ENCODE peak calls at places on chromosomes 6 and 20, in eight cellular contexts. One of them, this sample, is unnamed.

GRCh38 chr6:93964296-93964695 is 544.9 kb upstream of the EPHA7 start:
- DNase-seq in T47D: no peak
- DNase-seq in iris pigment epithelial cell: no peak
- DNase-seq in fibroblast of gingiva: no peak
- DNase-seq in stimulated activated CD4-positive, alpha-beta T cell treated with anti-CD3 and anti-CD28 coated beads, Interleukin-12 subunit alpha, Interleukin-12 subunit beta, amount 100 ng/mL, for 48 hours: no peak
- DNase-seq in AG08395: no peak
- DNase-seq in endothelial cell: no peak
- DNase-seq in upper lobe of right lung: no peak
- DNase-seq in this sample: peak

GRCh38 chr20:48273843-48274242 is 488.6 kb upstream of the SULF2 start:
- DNase-seq in AG08395: no peak
- DNase-seq in stimulated activated CD4-positive, alpha-beta T cell treated with anti-CD3 and anti-CD28 coated beads, Interleukin-12 subunit alpha, Interleukin-12 subunit beta, amount 100 ng/mL, for 48 hours: no peak
- DNase-seq in fibroblast of gingiva: no peak
- DNase-seq in T47D: no peak
- DNase-seq in iris pigment epithelial cell: no peak
- DNase-seq in upper lobe of right lung: no peak
- DNase-seq in endothelial cell: no peak
- DNase-seq in this sample: no peak

GRCh38 chr6:110654096-110654820 is 161.0 kb downstream of the CDK19 start:
- DNase-seq in fibroblast of gingiva: peak
- DNase-seq in upper lobe of right lung: no peak
- DNase-seq in T47D: no peak
- DNase-seq in AG08395: no peak
- DNase-seq in stimulated activated CD4-positive, alpha-beta T cell treated with anti-CD3 and anti-CD28 coated beads, Interleukin-12 subunit alpha, Interleukin-12 subunit beta, amount 100 ng/mL, for 48 hours: no peak
- DNase-seq in iris pigment epithelial cell: no peak
- DNase-seq in endothelial cell: no peak
- DNase-seq in this sample: peak

GRCh38 chr6:34146801-34147592 is 1.1 kb upstream of the GRM4 start:
- DNase-seq in stimulated activated CD4-positive, alpha-beta T cell treated with anti-CD3 and anti-CD28 coated beads, Interleukin-12 subunit alpha, Interleukin-12 subunit beta, amount 100 ng/mL, for 48 hours: no peak
- DNase-seq in endothelial cell: no peak
- DNase-seq in T47D: peak
- DNase-seq in upper lobe of right lung: peak
- DNase-seq in iris pigment epithelial cell: peak
- DNase-seq in fibroblast of gingiva: no peak
- DNase-seq in AG08395: peak
- DNase-seq in this sample: peak

GRCh38 chr20:63085087-63085861 is 78.5 kb upstream of the BHLHE23 start:
- DNase-seq in T47D: no peak
- DNase-seq in endothelial cell: no peak
- DNase-seq in fibroblast of gingiva: no peak
- DNase-seq in upper lobe of right lung: peak
- DNase-seq in AG08395: no peak
- DNase-seq in iris pigment epithelial cell: no peak
- DNase-seq in stimulated activated CD4-positive, alpha-beta T cell treated with anti-CD3 and anti-CD28 coated beads, Interleukin-12 subunit alpha, Interleukin-12 subunit beta, amount 100 ng/mL, for 48 hours: no peak
- DNase-seq in this sample: no peak

GRCh38 chr20:25207960-25208534 is 12.5 kb downstream of the ENTPD6 start:
- DNase-seq in fibroblast of gingiva: no peak
- DNase-seq in T47D: no peak
- DNase-seq in stimulated activated CD4-positive, alpha-beta T cell treated with anti-CD3 and anti-CD28 coated beads, Interleukin-12 subunit alpha, Interleukin-12 subunit beta, amount 100 ng/mL, for 48 hours: no peak
- DNase-seq in AG08395: no peak
- DNase-seq in endothelial cell: no peak
- DNase-seq in iris pigment epithelial cell: peak
- DNase-seq in upper lobe of right lung: no peak
- DNase-seq in this sample: no peak

GRCh38 chr6:21847712-21848111 is 254.2 kb downstream of the SOX4 start:
- DNase-seq in endothelial cell: no peak
- DNase-seq in iris pigment epithelial cell: no peak
- DNase-seq in fibroblast of gingiva: no peak
- DNase-seq in stimulated activated CD4-positive, alpha-beta T cell treated with anti-CD3 and anti-CD28 coated beads, Interleukin-12 subunit alpha, Interleukin-12 subunit beta, amount 100 ng/mL, for 48 hours: no peak
- DNase-seq in AG08395: no peak
- DNase-seq in T47D: no peak
- DNase-seq in upper lobe of right lung: no peak
- DNase-seq in this sample: no peak

GRCh38 chr6:140001851-140002301 is 627.4 kb upstream of the CITED2 start:
- DNase-seq in T47D: no peak
- DNase-seq in AG08395: peak
- DNase-seq in fibroblast of gingiva: peak
- DNase-seq in upper lobe of right lung: no peak
- DNase-seq in iris pigment epithelial cell: peak
- DNase-seq in endothelial cell: no peak
- DNase-seq in stimulated activated CD4-positive, alpha-beta T cell treated with anti-CD3 and anti-CD28 coated beads, Interleukin-12 subunit alpha, Interleukin-12 subunit beta, amount 100 ng/mL, for 48 hours: no peak
- DNase-seq in this sample: no peak

GRCh38 chr20:15851576-15852075 is 721.6 kb downstream of the KIF16B start:
- DNase-seq in upper lobe of right lung: no peak
- DNase-seq in iris pigment epithelial cell: no peak
- DNase-seq in AG08395: no peak
- DNase-seq in fibroblast of gingiva: no peak
- DNase-seq in stimulated activated CD4-positive, alpha-beta T cell treated with anti-CD3 and anti-CD28 coated beads, Interleukin-12 subunit alpha, Interleukin-12 subunit beta, amount 100 ng/mL, for 48 hours: no peak
- DNase-seq in endothelial cell: no peak
- DNase-seq in T47D: no peak
- DNase-seq in this sample: no peak

GRCh38 chr20:33020278-33021161 is 10.9 kb upstream of the BPIFB6 start:
- DNase-seq in T47D: no peak
- DNase-seq in AG08395: no peak
- DNase-seq in fibroblast of gingiva: no peak
- DNase-seq in stimulated activated CD4-positive, alpha-beta T cell treated with anti-CD3 and anti-CD28 coated beads, Interleukin-12 subunit alpha, Interleukin-12 subunit beta, amount 100 ng/mL, for 48 hours: no peak
- DNase-seq in upper lobe of right lung: no peak
- DNase-seq in iris pigment epithelial cell: no peak
- DNase-seq in endothelial cell: no peak
- DNase-seq in this sample: no peak

GRCh38 chr6:155287762-155288161 is 23.9 kb downstream of the CLDN20 start:
- DNase-seq in endothelial cell: no peak
- DNase-seq in AG08395: no peak
- DNase-seq in fibroblast of gingiva: no peak
- DNase-seq in T47D: no peak
- DNase-seq in upper lobe of right lung: no peak
- DNase-seq in stimulated activated CD4-positive, alpha-beta T cell treated with anti-CD3 and anti-CD28 coated beads, Interleukin-12 subunit alpha, Interleukin-12 subunit beta, amount 100 ng/mL, for 48 hours: no peak
- DNase-seq in iris pigment epithelial cell: no peak
- DNase-seq in this sample: no peak

GRCh38 chr20:4905195-4905594 is 96.1 kb downstream of the SLC23A2 start:
- DNase-seq in iris pigment epithelial cell: no peak
- DNase-seq in upper lobe of right lung: no peak
- DNase-seq in fibroblast of gingiva: no peak
- DNase-seq in T47D: no peak
- DNase-seq in stimulated activated CD4-positive, alpha-beta T cell treated with anti-CD3 and anti-CD28 coated beads, Interleukin-12 subunit alpha, Interleukin-12 subunit beta, amount 100 ng/mL, for 48 hours: no peak
- DNase-seq in endothelial cell: no peak
- DNase-seq in AG08395: no peak
- DNase-seq in this sample: no peak

GRCh38 chr20:49344975-49345374 is 67.1 kb upstream of the ZNFX1 start:
- DNase-seq in AG08395: peak
- DNase-seq in T47D: no peak
- DNase-seq in fibroblast of gingiva: peak
- DNase-seq in iris pigment epithelial cell: peak
- DNase-seq in upper lobe of right lung: no peak
- DNase-seq in endothelial cell: no peak
- DNase-seq in stimulated activated CD4-positive, alpha-beta T cell treated with anti-CD3 and anti-CD28 coated beads, Interleukin-12 subunit alpha, Interleukin-12 subunit beta, amount 100 ng/mL, for 48 hours: no peak
- DNase-seq in this sample: no peak

GRCh38 chr20:57386762-57387161 is 4.4 kb upstream of the RBM38 start:
- DNase-seq in T47D: no peak
- DNase-seq in fibroblast of gingiva: no peak
- DNase-seq in iris pigment epithelial cell: no peak
- DNase-seq in stimulated activated CD4-positive, alpha-beta T cell treated with anti-CD3 and anti-CD28 coated beads, Interleukin-12 subunit alpha, Interleukin-12 subunit beta, amount 100 ng/mL, for 48 hours: no peak
- DNase-seq in AG08395: no peak
- DNase-seq in endothelial cell: no peak
- DNase-seq in upper lobe of right lung: no peak
- DNase-seq in this sample: no peak

GRCh38 chr6:110629153-110629552 is 152.7 kb upstream of the SLC22A16 start:
- DNase-seq in stimulated activated CD4-positive, alpha-beta T cell treated with anti-CD3 and anti-CD28 coated beads, Interleukin-12 subunit alpha, Interleukin-12 subunit beta, amount 100 ng/mL, for 48 hours: no peak
- DNase-seq in iris pigment epithelial cell: no peak
- DNase-seq in upper lobe of right lung: no peak
- DNase-seq in endothelial cell: no peak
- DNase-seq in T47D: no peak
- DNase-seq in fibroblast of gingiva: no peak
- DNase-seq in AG08395: no peak
- DNase-seq in this sample: no peak

GRCh38 chr6:159056941-159057340 is 12.2 kb upstream of the TAGAP start:
- DNase-seq in upper lobe of right lung: no peak
- DNase-seq in endothelial cell: no peak
- DNase-seq in AG08395: no peak
- DNase-seq in T47D: no peak
- DNase-seq in stimulated activated CD4-positive, alpha-beta T cell treated with anti-CD3 and anti-CD28 coated beads, Interleukin-12 subunit alpha, Interleukin-12 subunit beta, amount 100 ng/mL, for 48 hours: no peak
- DNase-seq in iris pigment epithelial cell: no peak
- DNase-seq in fibroblast of gingiva: no peak
- DNase-seq in this sample: no peak

GRCh38 chr20:46631212-46631869 is 19.9 kb downstream of the SLC13A3 start:
- DNase-seq in endothelial cell: no peak
- DNase-seq in upper lobe of right lung: peak
- DNase-seq in iris pigment epithelial cell: peak
- DNase-seq in stimulated activated CD4-positive, alpha-beta T cell treated with anti-CD3 and anti-CD28 coated beads, Interleukin-12 subunit alpha, Interleukin-12 subunit beta, amount 100 ng/mL, for 48 hours: no peak
- DNase-seq in fibroblast of gingiva: peak
- DNase-seq in AG08395: no peak
- DNase-seq in T47D: no peak
- DNase-seq in this sample: no peak

GRCh38 chr6:34412643-34413214 is 13.1 kb downstream of the RPS10 start:
- DNase-seq in fibroblast of gingiva: no peak
- DNase-seq in AG08395: no peak
- DNase-seq in stimulated activated CD4-positive, alpha-beta T cell treated with anti-CD3 and anti-CD28 coated beads, Interleukin-12 subunit alpha, Interleukin-12 subunit beta, amount 100 ng/mL, for 48 hours: no peak
- DNase-seq in iris pigment epithelial cell: peak
- DNase-seq in T47D: no peak
- DNase-seq in upper lobe of right lung: no peak
- DNase-seq in endothelial cell: no peak
- DNase-seq in this sample: no peak

GRCh38 chr6:165106261-165106660 is 203.1 kb downstream of the C6orf118 start:
- DNase-seq in iris pigment epithelial cell: no peak
- DNase-seq in T47D: no peak
- DNase-seq in fibroblast of gingiva: no peak
- DNase-seq in AG08395: no peak
- DNase-seq in stimulated activated CD4-positive, alpha-beta T cell treated with anti-CD3 and anti-CD28 coated beads, Interleukin-12 subunit alpha, Interleukin-12 subunit beta, amount 100 ng/mL, for 48 hours: no peak
- DNase-seq in endothelial cell: no peak
- DNase-seq in upper lobe of right lung: no peak
- DNase-seq in this sample: no peak

GRCh38 chr6:153032255-153032882 is 29.9 kb upstream of the MTRF1L start:
- DNase-seq in T47D: no peak
- DNase-seq in upper lobe of right lung: no peak
- DNase-seq in endothelial cell: no peak
- DNase-seq in fibroblast of gingiva: peak
- DNase-seq in AG08395: peak
- DNase-seq in stimulated activated CD4-positive, alpha-beta T cell treated with anti-CD3 and anti-CD28 coated beads, Interleukin-12 subunit alpha, Interleukin-12 subunit beta, amount 100 ng/mL, for 48 hours: no peak
- DNase-seq in iris pigment epithelial cell: peak
- DNase-seq in this sample: no peak

This sample was measured in LNCaP clone FGC.